ENCODE peak calls at places on chromosomes 12 and 14, in eight cellular contexts. I, G, L, P, Q, U, H and M are unnamed samples.

GRCh38 chr14:51248041-51248987 is 8.3 kb downstream of the TMX1 start:
- DNase-seq in P (no peak), G (no peak), I (no peak), Q (no peak), H (no peak), U (no peak), L (no peak), M (no peak)

GRCh38 chr12:92208613-92209121 is 63.0 kb upstream of the BTG1 start:
- DNase-seq in Q (no peak), U (no peak), L (no peak), I (peak; percentile 19), G (no peak), H (no peak), P (peak; percentile 44), M (no peak)

GRCh38 chr12:52582971-52583456 is 9.4 kb upstream of the KRT74 start:
- DNase-seq in U (peak; percentile 50), H (peak; percentile 36), L (peak; percentile 3), Q (no peak), I (peak; percentile 69), P (peak; percentile 45), G (peak; percentile 59), M (peak; percentile 25)

GRCh38 chr12:101186291-101186690 is 23.7 kb downstream of the SLC5A8 start:
- DNase-seq in P (no peak), G (no peak), L (no peak), H (no peak), Q (no peak), U (no peak), I (no peak), M (no peak)

GRCh38 chr14:59343585-59343984 is 121.6 kb downstream of the GPR135 start:
- DNase-seq in G (no peak), U (no peak), I (no peak), P (no peak), Q (no peak), H (no peak), L (no peak), M (no peak)

GRCh38 chr12:47988073-47989022 is 15.9 kb downstream of the COL2A1 start:
- DNase-seq in U (no peak), P (no peak), L (no peak), G (no peak), H (no peak), Q (no peak), I (peak; percentile 25), M (no peak)

GRCh38 chr12:8554451-8555195 is 13.9 kb upstream of the CLEC4E start:
- DNase-seq in Q (no peak), H (no peak), P (no peak), U (no peak), G (peak; percentile 62), I (peak; percentile 52), L (no peak), M (no peak)

GRCh38 chr14:74065746-74066575 is 18.3 kb downstream of the ALDH6A1 start:
- DNase-seq in L (no peak), I (peak; percentile 76), Q (no peak), H (no peak), P (no peak), G (no peak), U (no peak), M (no peak)

GRCh38 chr14:33393155-33393894 is 454.6 kb downstream of the NPAS3 start:
- DNase-seq in Q (no peak), L (no peak), G (no peak), P (no peak), I (no peak), H (no peak), U (no peak), M (no peak)

GRCh38 chr12:109018276-109018675 is 2.6 kb downstream of the SVOP start:
- DNase-seq in Q (no peak), I (no peak), P (no peak), L (no peak), U (no peak), H (no peak), G (no peak), M (no peak)

GRCh38 chr12:101809208-101809607 is 21.6 kb downstream of the GNPTAB start:
- DNase-seq in U (no peak), Q (no peak), L (no peak), P (no peak), I (no peak), H (no peak), G (no peak), M (no peak)

GRCh38 chr14:96660667-96661066 is 136.5 kb upstream of the VRK1 start:
- DNase-seq in I (no peak), G (no peak), Q (no peak), P (no peak), U (no peak), H (no peak), L (no peak), M (no peak)

GRCh38 chr12:1908758-1909157 is 9.7 kb downstream of the CACNA2D4 start:
- DNase-seq in I (no peak), U (no peak), G (no peak), H (no peak), P (no peak), Q (no peak), L (no peak), M (no peak)

GRCh38 chr12:66903782-66904396 is 225.0 kb upstream of the GRIP1 start:
- DNase-seq in P (no peak), G (no peak), L (no peak), I (no peak), H (no peak), U (no peak), Q (no peak), M (no peak)

GRCh38 chr14:33950320-33951182 is at the start of gene EGLN3:
- DNase-seq in P (peak; percentile 20), Q (peak; percentile 92), U (peak; percentile 88), G (peak; percentile 59), H (peak; percentile 68), L (peak; percentile 38), I (peak; percentile 44), M (peak; percentile 91)

GRCh38 chr12:46354111-46354798 is 18.3 kb downstream of the SLC38A2 start:
- DNase-seq in G (no peak), I (no peak), P (no peak), Q (no peak), U (no peak), H (no peak), L (no peak), M (no peak)

GRCh38 chr12:92988622-92989130 is 59.6 kb upstream of the EEA1 start:
- DNase-seq in H (no peak), L (no peak), G (no peak), I (no peak), U (no peak), Q (no peak), P (no peak), M (no peak)

GRCh38 chr12:127328867-127329266 is 938.1 kb upstream of the TMEM132C start:
- DNase-seq in Q (no peak), L (no peak), G (no peak), I (no peak), P (no peak), U (no peak), H (no peak), M (no peak)

GRCh38 chr12:58416211-58416610 is 474.8 kb downstream of the ATP23 start:
- DNase-seq in L (no peak), Q (no peak), P (peak; percentile 76), U (no peak), H (no peak), G (peak; percentile 37), I (peak; percentile 76), M (no peak)

GRCh38 chr14:22837059-22837749 is 819 bp downstream of the MMP14 start:
- DNase-seq in G (no peak), P (peak; percentile 60), H (no peak), L (no peak), U (peak; percentile 64), I (peak; percentile 60), Q (peak; percentile 78), M (peak; percentile 76)

GRCh38 chr12:65881965-65882413 is 57.7 kb downstream of the HMGA2 start:
- DNase-seq in G (no peak), H (no peak), Q (peak; percentile 88), U (peak; percentile 54), I (no peak), P (no peak), L (no peak), M (peak; percentile 68)

GRCh38 chr12:93773122-93773871 is 96.1 kb downstream of the CRADD start:
- DNase-seq in Q (no peak), H (no peak), L (peak; percentile 11), I (peak; percentile 62), U (no peak), P (no peak), G (no peak), M (no peak)

GRCh38 chr12:90085491-90086274 is 377.0 kb upstream of the ATP2B1 start:
- DNase-seq in L (no peak), Q (no peak), H (no peak), G (no peak), U (no peak), P (no peak), I (peak; percentile 36), M (no peak)

GRCh38 chr12:106252056-106252455 is 4.2 kb upstream of the CKAP4 start:
- DNase-seq in P (no peak), Q (no peak), L (no peak), I (no peak), G (no peak), H (no peak), U (no peak), M (no peak)

GRCh38 chr14:68926236-68926635 is 52.9 kb downstream of the ACTN1 start:
- DNase-seq in I (peak; percentile 45), Q (no peak), U (no peak), H (no peak), P (no peak), G (no peak), L (no peak), M (no peak)

GRCh38 chr12:14239350-14239934 is 126.0 kb upstream of the ATF7IP start:
- DNase-seq in H (no peak), U (peak; percentile 12), L (peak; percentile 13), P (no peak), I (peak; percentile 44), G (peak; percentile 22), Q (no peak), M (no peak)

GRCh38 chr14:92937229-92937937 is 14.4 kb downstream of the CHGA start:
- DNase-seq in U (no peak), L (no peak), H (peak; percentile 32), Q (no peak), P (no peak), I (no peak), G (no peak), M (no peak)

GRCh38 chr12:6700646-6701051 is at the start of gene PIANP:
- DNase-seq in I (peak; percentile 52), Q (peak; percentile 73), G (no peak), L (no peak), P (no peak), U (no peak), H (no peak), M (peak; percentile 57)

GRCh38 chr12:64781374-64782029 is 22.3 kb upstream of the GNS start:
- DNase-seq in P (no peak), Q (no peak), G (no peak), H (no peak), U (peak; percentile 57), L (no peak), I (no peak), M (no peak)

GRCh38 chr12:53258541-53259539 is 9.3 kb upstream of the ESPL1 start:
- DNase-seq in L (no peak), Q (no peak), P (no peak), U (no peak), I (no peak), H (no peak), G (no peak), M (no peak)

GRCh38 chr12:126051611-126052107 is 986.4 kb downstream of the AACS start:
- DNase-seq in U (no peak), G (no peak), L (no peak), H (no peak), Q (no peak), I (no peak), P (peak; percentile 1), M (no peak)

GRCh38 chr12:89892426-89892825 is 183.8 kb upstream of the ATP2B1 start:
- DNase-seq in Q (no peak), H (no peak), I (no peak), G (no peak), P (no peak), U (no peak), L (no peak), M (no peak)

GRCh38 chr12:51591020-51591901 is at the start of gene SCN8A:
- DNase-seq in P (peak; percentile 45), I (peak; percentile 78), H (peak; percentile 16), Q (no peak), G (no peak), L (no peak), U (peak; percentile 32), M (peak; percentile 32)

GRCh38 chr12:131066207-131066885 is 112.6 kb downstream of the ADGRD1 start:
- DNase-seq in L (no peak), G (no peak), I (no peak), U (no peak), H (no peak), P (no peak), Q (peak; percentile 41), M (no peak)